ENCODE peak calls at places on chromosomes 12 and 14, in eight cellular contexts. O, D, H, X, B, I, J and L are unnamed samples.

GRCh38 chr12:124321040-124321481 is 26.2 kb downstream of the RFLNA start:
- DNase-seq in O (peak; percentile 33), D (peak; percentile 47), H (peak; percentile 81), X (peak; percentile 39), B (peak; percentile 58), I (peak; percentile 77), J (peak; percentile 57), L (peak; percentile 13)

GRCh38 chr12:82426081-82426480 is 67.8 kb downstream of the METTL25 start:
- DNase-seq in O (no peak), D (no peak), H (no peak), X (no peak), B (no peak), I (no peak), J (peak; percentile 87), L (no peak)

GRCh38 chr12:107236824-107237467 is 143.6 kb upstream of the CRY1 start:
- DNase-seq in O (no peak), D (no peak), H (peak; percentile 89), X (peak; percentile 54), B (no peak), I (no peak), J (peak; percentile 20), L (peak; percentile 86)

GRCh38 chr12:80156306-80156705 is 57.0 kb downstream of the OTOGL start:
- DNase-seq in O (no peak), D (no peak), H (peak; percentile 41), X (peak; percentile 38), B (no peak), I (no peak), J (no peak), L (no peak)

GRCh38 chr14:99573000-99573330 is 31.0 kb downstream of the CCDC85C start:
- DNase-seq in O (no peak), D (peak; percentile 72), H (no peak), X (no peak), B (no peak), I (no peak), J (no peak), L (no peak)

GRCh38 chr12:126355346-126355745 is 1290.1 kb downstream of the AACS start:
- DNase-seq in O (no peak), D (no peak), H (no peak), X (no peak), B (no peak), I (no peak), J (no peak), L (no peak)

GRCh38 chr14:23518716-23519115 is 32.8 kb downstream of the ZFHX2 start:
- DNase-seq in O (no peak), D (no peak), H (no peak), X (no peak), B (peak; percentile 58), I (no peak), J (peak; percentile 66), L (no peak)

GRCh38 chr14:34623506-34623905 is 6.4 kb downstream of the SNX6 start:
- DNase-seq in O (no peak), D (no peak), H (peak; percentile 20), X (peak; percentile 37), B (no peak), I (no peak), J (no peak), L (no peak)

GRCh38 chr12:76303989-76304460 is 44.2 kb downstream of the BBS10 start:
- DNase-seq in O (no peak), D (no peak), H (no peak), X (peak; percentile 14), B (no peak), I (no peak), J (no peak), L (no peak)

GRCh38 chr14:65092340-65092739 is 10.0 kb downstream of the MAX start:
- DNase-seq in O (no peak), D (no peak), H (peak; percentile 21), X (no peak), B (no peak), I (no peak), J (no peak), L (no peak)
- H3K36me3 ChIP-seq in O (peaks cover 42% of the 10 kb centered on the region), D (peaks cover 100% of the 10 kb centered on the region), H (peaks cover 77% of the 10 kb centered on the region), X (peaks cover 43% of the 10 kb centered on the region), B (peaks cover 13% of the 10 kb centered on the region), I (peaks cover 97% of the 10 kb centered on the region), J (peaks cover 14% of the 10 kb centered on the region), L (peaks cover 53% of the 10 kb centered on the region)

DNA sequence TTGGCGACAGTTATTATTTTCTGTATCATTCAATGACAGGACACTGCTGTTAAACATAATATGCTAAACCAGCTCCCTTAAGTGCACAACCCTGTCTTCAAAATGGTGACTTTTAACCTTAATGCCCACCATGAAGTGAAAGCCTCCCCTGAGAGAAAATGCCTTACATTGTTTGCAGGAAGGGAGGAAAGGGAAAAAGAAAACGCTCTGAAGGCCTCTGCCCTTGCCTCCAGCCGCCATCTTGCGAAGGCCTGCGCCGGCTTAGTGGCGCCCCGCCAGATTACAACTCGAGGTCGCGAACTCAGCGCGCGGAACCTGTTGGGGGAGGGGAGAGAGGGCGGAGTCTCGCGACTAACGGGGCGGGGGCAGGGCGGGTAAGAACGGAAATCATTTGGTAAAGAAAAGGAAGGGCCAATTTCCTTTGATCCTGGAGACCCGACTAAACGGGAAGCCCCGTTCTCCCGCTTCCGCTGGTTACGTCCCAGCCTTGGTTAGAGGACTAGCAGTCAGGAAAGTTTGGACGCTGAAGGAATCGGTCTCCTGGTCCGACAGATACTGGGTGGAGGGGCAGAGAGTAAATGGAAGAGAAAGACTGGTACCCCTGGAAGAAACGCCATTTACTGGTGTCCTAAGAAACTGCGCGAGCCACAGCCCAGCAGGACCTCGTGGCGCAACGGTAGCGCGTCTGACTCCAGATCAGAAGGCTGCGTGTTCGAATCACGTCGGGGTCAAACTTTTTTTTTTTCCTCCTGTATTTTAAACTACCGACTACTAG is 11.6 kb upstream of the TMPO start:
- DNase-seq in O (peak; percentile 92), D (peak; percentile 96), H (peak; percentile 89), X (peak; percentile 89), B (peak; percentile 96), I (peak; percentile 85), J (peak; percentile 98), L (peak; percentile 83)
- H3K4me2 ChIP-seq in O (peak overlapping the region; percentile 67), D (peak overlapping the region; percentile 79), H (peak overlapping the region; percentile 94), X (peak overlapping the region; percentile 85), B (peak overlapping the region; percentile 75), I (peak overlapping the region; percentile 95), J (peak overlapping the region; percentile 80), L (peak overlapping the region; percentile 75)

DNA sequence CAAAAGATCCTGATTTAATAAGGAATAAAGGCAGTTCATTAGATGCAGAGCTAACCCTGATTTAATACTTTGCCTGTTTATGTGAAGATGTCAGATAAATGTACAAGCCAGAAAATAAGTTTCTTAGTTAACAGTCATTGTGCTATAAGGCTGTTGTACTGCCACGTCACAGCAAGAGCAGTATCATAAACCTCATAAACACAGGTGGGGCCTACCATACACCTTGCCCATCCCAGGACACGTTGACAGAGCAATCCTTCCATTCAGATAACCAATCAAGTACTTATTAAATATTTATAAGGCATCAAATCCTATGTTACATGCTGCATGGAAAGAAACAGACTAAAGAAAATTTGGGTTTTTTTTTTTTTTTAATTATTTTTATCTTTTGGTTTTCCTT is 36.5 kb downstream of the SINHCAF start:
- DNase-seq in O (no peak), D (no peak), H (no peak), X (no peak), B (no peak), I (no peak), J (no peak), L (no peak)
- H3K36me3 ChIP-seq in O (peaks cover 63% of the 10 kb centered on the region), D (peaks cover 94% of the 10 kb centered on the region), H (peaks cover 42% of the 10 kb centered on the region), X (peaks cover 20% of the 10 kb centered on the region), B (peaks cover 85% of the 10 kb centered on the region), I (peaks cover 91% of the 10 kb centered on the region), J (peaks cover 8% of the 10 kb centered on the region), L (peaks cover 20% of the 10 kb centered on the region)

GRCh38 chr12:130074661-130075406 is 87.4 kb upstream of the FZD10 start:
- DNase-seq in O (no peak), D (no peak), H (no peak), X (no peak), B (no peak), I (no peak), J (no peak), L (no peak)
- H3K4me2 ChIP-seq in O (no peak overlapping the region), D (no peak overlapping the region), H (no peak overlapping the region), X (no peak overlapping the region), B (no peak overlapping the region), I (no peak overlapping the region), J (no peak overlapping the region), L (no peak overlapping the region)

GRCh38 chr12:53516758-53517455 is 9.6 kb upstream of the NPFF start:
- DNase-seq in O (no peak), D (no peak), H (no peak), X (no peak), B (no peak), I (no peak), J (no peak), L (no peak)

GRCh38 chr12:53513712-53514415 is 6.6 kb upstream of the NPFF start:
- DNase-seq in O (no peak), D (no peak), H (no peak), X (no peak), B (no peak), I (no peak), J (no peak), L (no peak)

GRCh38 chr12:53518381-53518780 is 11.1 kb upstream of the NPFF start:
- DNase-seq in O (no peak), D (no peak), H (peak; percentile 38), X (peak; percentile 41), B (no peak), I (no peak), J (no peak), L (no peak)

GRCh38 chr12:53514626-53515290 is 7.5 kb upstream of the NPFF start:
- DNase-seq in O (no peak), D (no peak), H (no peak), X (no peak), B (no peak), I (no peak), J (no peak), L (no peak)

DNA sequence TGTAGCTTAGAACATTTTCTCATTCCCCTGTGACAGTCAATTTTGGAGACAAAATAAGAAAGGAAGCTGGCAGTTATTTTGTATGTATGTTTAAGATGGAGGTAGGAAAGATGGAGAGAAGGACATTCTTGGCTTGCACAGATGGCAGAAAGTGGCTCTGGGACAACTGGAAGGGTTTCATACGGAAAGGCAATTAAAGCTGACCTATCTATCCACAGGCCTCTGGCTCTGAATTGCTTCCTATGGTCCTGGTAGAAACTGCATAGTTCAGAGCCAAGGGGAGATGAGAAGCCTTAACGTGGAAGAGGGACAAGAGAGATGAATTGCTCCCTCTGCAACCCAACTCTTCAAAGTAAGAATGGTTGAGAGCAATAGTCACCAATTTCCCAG is 8.0 kb upstream of the NPFF start:
- DNase-seq in O (no peak), D (no peak), H (no peak), X (no peak), B (no peak), I (no peak), J (no peak), L (no peak)
- H3K36me3 ChIP-seq in O (peaks cover 3% of the 10 kb centered on the region), D (peaks cover 18% of the 10 kb centered on the region), H (peaks cover 19% of the 10 kb centered on the region), X (peaks cover 52% of the 10 kb centered on the region), B (no peaks in the 10 kb centered on the region), I (peaks cover 72% of the 10 kb centered on the region), J (peaks cover 1% of the 10 kb centered on the region), L (peaks cover 31% of the 10 kb centered on the region)

GRCh38 chr12:34291001-34291400 is 268.7 kb downstream of the ALG10 start:
- DNase-seq in O (no peak), D (no peak), H (no peak), X (no peak), B (no peak), I (no peak), J (no peak), L (no peak)
- H3K4me2 ChIP-seq in O (no peak overlapping the region), D (no peak overlapping the region), H (no peak overlapping the region), X (no peak overlapping the region), B (no peak overlapping the region), I (peak overlapping the region; percentile 69), J (no peak overlapping the region), L (no peak overlapping the region)

GRCh38 chr14:31118892-31119291 is 88.7 kb downstream of the HECTD1 start:
- DNase-seq in O (no peak), D (no peak), H (no peak), X (no peak), B (no peak), I (no peak), J (peak; percentile 25), L (no peak)
- H3K36me3 ChIP-seq in O (peaks cover 14% of the 10 kb centered on the region), D (peaks cover 96% of the 10 kb centered on the region), H (peaks cover 64% of the 10 kb centered on the region), X (peaks cover 45% of the 10 kb centered on the region), B (peaks cover 21% of the 10 kb centered on the region), I (peaks cover 95% of the 10 kb centered on the region), J (peaks cover 6% of the 10 kb centered on the region), L (peaks cover 23% of the 10 kb centered on the region)